ENCODE peak calls at places on chromosomes 11 and 22, in nine cellular contexts. D is 8988T; L is A549; G is left colon; H is activated CD4-positive, alpha-beta T cell treated with anti-CD3 and anti-CD28 coated beads for 24 hours; C is fibroblast of mammary gland; E is RKO; Z is mesothelial cell of epicardium; A is activated naive CD4-positive, alpha-beta T cell treated with Interleukin-2 at 50 U/mL for 16 hours. Y is an unnamed sample.
A peak's percentile ranks its signal among the peaks of the same experiment; 100 is the strongest.

GRCh38 chr11:2213384-2213842 is 41.8 kb upstream of the TH start:
- DNase-seq in G (no peak), Z (peak; percentile 6), H (peak; percentile 16), L (no peak), A (peak; percentile 33), C (no peak), E (no peak), D (no peak), Y (no peak)

GRCh38 chr11:75246673-75247350 is 6.2 kb downstream of the TPBGL start:
- DNase-seq in H (no peak), G (no peak), D (no peak), A (no peak), C (no peak), L (no peak), Z (no peak), E (no peak), Y (no peak)

GRCh38 chr11:279040-279965 is 1.1 kb downstream of the NLRP6 start:
- DNase-seq in Z (no peak), D (peak; percentile 27), H (no peak), G (peak; percentile 28), L (no peak), A (no peak), E (no peak), C (no peak), Y (peak; percentile 59)

GRCh38 chr11:106446961-106447360 is 369.5 kb downstream of the AASDHPPT start:
- DNase-seq in Z (no peak), E (no peak), H (no peak), L (no peak), C (no peak), A (no peak), D (no peak), G (no peak), Y (no peak)

GRCh38 chr11:74057251-74058151 is 48.6 kb upstream of the UCP3 start:
- DNase-seq in H (no peak), Z (no peak), E (peak; percentile 15), L (no peak), D (no peak), G (no peak), C (peak; percentile 76), A (no peak), Y (no peak)

GRCh38 chr11:74282863-74283484 is 28.5 kb downstream of the P4HA3 start:
- DNase-seq in D (no peak), L (peak; percentile 50), H (no peak), Z (no peak), E (no peak), C (peak; percentile 49), A (no peak), G (no peak), Y (no peak)

GRCh38 chr11:119323532-119324033 is 6.7 kb upstream of the MCAM start:
- DNase-seq in D (no peak), H (peak; percentile 79), A (peak; percentile 80), E (peak; percentile 69), L (peak; percentile 63), C (peak; percentile 70), G (peak; percentile 85), Z (peak; percentile 50), Y (no peak)

GRCh38 chr11:109130910-109131309 is 291.1 kb upstream of the C11orf87 start:
- DNase-seq in E (no peak), Z (no peak), H (no peak), A (no peak), D (no peak), L (no peak), C (no peak), G (no peak), Y (no peak)

GRCh38 chr11:78202733-78203167 is 14.0 kb downstream of the USP35 start:
- DNase-seq in C (no peak), L (no peak), H (no peak), E (no peak), D (no peak), Z (no peak), A (peak; percentile 36), G (no peak), Y (no peak)

GRCh38 chr11:84817998-84818397 is 809.1 kb downstream of the DLG2 start:
- DNase-seq in D (no peak), A (no peak), H (no peak), L (peak; percentile 29), Z (no peak), E (peak; percentile 29), C (peak; percentile 53), G (no peak), Y (no peak)

GRCh38 chr11:87859583-87859982 is 315.7 kb downstream of the RAB38 start:
- DNase-seq in D (no peak), A (no peak), G (no peak), Z (no peak), C (no peak), H (no peak), L (no peak), E (no peak), Y (no peak)

GRCh38 chr11:63553759-63554158 is 9.4 kb downstream of the PLAAT2 start:
- DNase-seq in H (no peak), G (no peak), C (peak; percentile 10), D (no peak), Z (no peak), E (no peak), L (no peak), A (peak; percentile 44), Y (no peak)

GRCh38 chr22:37636186-37636948 is 3.1 kb upstream of the SH3BP1 start:
- DNase-seq in H (no peak), L (no peak), Z (no peak), G (no peak), D (no peak), A (no peak), E (no peak), C (peak; percentile 92), Y (no peak)

GRCh38 chr22:50238755-50239154 is 6.1 kb downstream of the TUBGCP6 start:
- DNase-seq in G (no peak), C (no peak), E (no peak), Z (no peak), L (no peak), D (no peak), A (no peak), H (no peak), Y (no peak)

GRCh38 chr11:44708523-44709280 is 18.1 kb upstream of the TSPAN18 start:
- DNase-seq in A (no peak), D (no peak), C (no peak), G (no peak), H (no peak), Z (no peak), L (no peak), E (no peak), Y (no peak)

GRCh38 chr11:77377734-77378133 is 76.2 kb upstream of the GDPD4 start:
- DNase-seq in G (no peak), L (no peak), Z (no peak), H (no peak), A (no peak), E (no peak), C (no peak), D (no peak), Y (no peak)

GRCh38 chr11:108586600-108586999 is 7.0 kb downstream of the EXPH5 start:
- DNase-seq in H (no peak), G (no peak), Z (no peak), L (peak; percentile 7), D (no peak), A (no peak), E (no peak), C (no peak), Y (no peak)

GRCh38 chr11:47551086-47551485 is 1.8 kb downstream of the CELF1 start:
- DNase-seq in E (peak; percentile 74), D (no peak), G (no peak), C (peak; percentile 58), L (peak; percentile 58), A (no peak), H (no peak), Z (no peak), Y (no peak)

GRCh38 chr22:44347098-44347497 is 34.3 kb upstream of the SHISAL1 start:
- DNase-seq in E (no peak), D (no peak), C (no peak), H (no peak), G (no peak), L (no peak), Z (no peak), A (no peak), Y (no peak)

GRCh38 chr11:63478896-63479295 is 12.1 kb downstream of the PLAAT5 start:
- DNase-seq in H (peak; percentile 20), D (peak; percentile 49), A (peak; percentile 51), C (peak; percentile 78), L (peak; percentile 85), Z (no peak), E (peak; percentile 82), G (peak; percentile 18), Y (no peak)

GRCh38 chr22:18998998-18999397 is 62.9 kb upstream of the PRODH start:
- DNase-seq in A (no peak), L (no peak), E (no peak), D (no peak), Z (no peak), C (no peak), G (no peak), H (no peak), Y (no peak)

GRCh38 chr11:26790738-26791137 is 68.9 kb upstream of the SLC5A12 start:
- DNase-seq in A (no peak), H (no peak), E (no peak), L (no peak), D (no peak), C (no peak), Z (no peak), G (no peak), Y (no peak)

GRCh38 chr22:26885441-26886261 is 228.3 kb downstream of the MIAT start:
- DNase-seq in H (no peak), G (no peak), A (no peak), Z (no peak), E (no peak), L (no peak), D (no peak), C (no peak), Y (no peak)